ENCODE peak calls at places on chromosomes 5 and 9, in five cellular contexts. Z, E, D, B and C are unnamed samples.

GRCh38 chr5:9653811-9654210 is 23.7 kb upstream of the TAS2R1 start:
- DNase-seq in D (peak), Z (no peak), E (no peak), B (no peak), C (peak)

GRCh38 chr5:6961123-6961522 is 247.9 kb downstream of the TENT4A start:
- DNase-seq in E (no peak), B (no peak), Z (no peak), D (no peak), C (no peak)

GRCh38 chr5:107666051-107666655 is 4.6 kb downstream of the EFNA5 start:
- DNase-seq in E (no peak), Z (no peak), B (no peak), D (no peak), C (no peak)

GRCh38 chr5:152994040-152994439 is 496.4 kb upstream of the GRIA1 start:
- DNase-seq in D (no peak), E (no peak), B (no peak), Z (no peak), C (no peak)

GRCh38 chr9:108099854-108100253 is 610.3 kb upstream of the KLF4 start:
- DNase-seq in B (no peak), Z (no peak), E (no peak), D (peak), C (no peak)

GRCh38 chr5:112492291-112492690 is 73.2 kb upstream of the EPB41L4A start:
- DNase-seq in B (peak), D (peak), E (peak), Z (peak), C (peak)

GRCh38 chr5:123778641-123779040 is 266.7 kb downstream of the CSNK1G3 start:
- DNase-seq in B (no peak), Z (no peak), D (no peak), E (no peak), C (no peak)

GRCh38 chr5:148469446-148470062 is 85.8 kb downstream of the FBXO38 start:
- DNase-seq in B (no peak), D (no peak), Z (no peak), E (no peak), C (peak)

GRCh38 chr9:16385590-16386578 is 484.6 kb downstream of the BNC2 start:
- DNase-seq in B (no peak), D (no peak), Z (no peak), E (no peak), C (peak)

GRCh38 chr5:180097163-180097894 is 25.8 kb upstream of the RNF130 start:
- DNase-seq in D (no peak), E (no peak), B (no peak), Z (no peak), C (no peak)

GRCh38 chr5:148666353-148666752 is 12.0 kb upstream of the HTR4 start:
- DNase-seq in Z (no peak), E (no peak), D (no peak), B (no peak), C (peak)

GRCh38 chr5:132812949-132813598 is at the start of gene SOWAHA:
- DNase-seq in D (no peak), B (no peak), E (no peak), Z (no peak), C (no peak)

GRCh38 chr5:147610798-147611197 is 100.9 kb upstream of the DPYSL3 start:
- DNase-seq in E (no peak), D (no peak), Z (no peak), B (no peak), C (no peak)

GRCh38 chr9:110828148-110828730 is 159.6 kb downstream of the MUSK start:
- DNase-seq in E (no peak), B (no peak), D (no peak), Z (no peak), C (peak)

GRCh38 chr5:54820346-54820745 is 165.0 kb downstream of the ESM1 start:
- DNase-seq in Z (no peak), E (no peak), D (no peak), B (no peak), C (peak)

GRCh38 chr9:137488330-137488653 is 29.2 kb upstream of the NSMF start:
- DNase-seq in B (no peak), Z (peak), D (no peak), E (no peak), C (no peak)

GRCh38 chr9:36941441-36941840 is 92.6 kb downstream of the PAX5 start:
- DNase-seq in D (no peak), Z (no peak), B (no peak), E (no peak), C (no peak)

DNA sequence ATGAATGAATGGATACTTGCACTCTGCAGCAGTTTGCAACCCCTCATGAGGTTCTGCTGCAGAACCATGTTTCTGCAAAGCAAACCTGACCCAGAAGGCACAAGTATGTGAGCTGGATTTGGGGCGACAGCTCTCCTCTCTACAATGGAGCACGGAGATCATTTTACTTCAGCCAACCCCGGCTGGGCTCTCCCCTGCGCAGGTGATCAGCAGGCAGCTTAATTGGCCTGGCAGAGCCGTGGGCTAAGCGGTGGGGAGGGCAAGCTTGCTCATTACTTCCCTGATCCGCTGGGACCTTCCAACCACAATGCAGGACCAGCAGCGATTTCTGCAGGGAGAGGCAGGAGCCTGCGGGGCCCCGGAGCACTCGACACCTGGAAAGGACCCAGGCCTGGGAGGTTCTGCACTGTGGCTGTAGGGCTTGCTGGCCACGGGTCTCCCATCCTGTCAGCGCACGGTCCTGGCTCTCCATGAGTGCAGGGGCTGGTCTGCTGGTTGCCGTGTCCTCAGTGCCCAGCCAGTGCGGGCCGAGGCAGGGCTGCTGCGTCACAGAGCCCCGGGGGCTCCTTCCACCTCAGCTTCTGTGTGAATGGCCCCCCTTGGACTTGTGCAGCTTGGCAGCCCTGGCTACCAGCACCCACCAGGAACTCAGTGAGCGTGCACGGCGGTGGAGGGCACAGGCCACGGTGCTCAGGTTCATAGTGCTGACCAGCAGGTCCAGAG is 51.8 kb upstream of the RAPGEF1 start:
- DNase-seq in B (no peak), E (no peak), D (no peak), Z (no peak), C (no peak)
- TF ChIP-seq MXI1 in B (no peak), E (no peak), D (no peak), Z (no peak), C (no peak)

DNA sequence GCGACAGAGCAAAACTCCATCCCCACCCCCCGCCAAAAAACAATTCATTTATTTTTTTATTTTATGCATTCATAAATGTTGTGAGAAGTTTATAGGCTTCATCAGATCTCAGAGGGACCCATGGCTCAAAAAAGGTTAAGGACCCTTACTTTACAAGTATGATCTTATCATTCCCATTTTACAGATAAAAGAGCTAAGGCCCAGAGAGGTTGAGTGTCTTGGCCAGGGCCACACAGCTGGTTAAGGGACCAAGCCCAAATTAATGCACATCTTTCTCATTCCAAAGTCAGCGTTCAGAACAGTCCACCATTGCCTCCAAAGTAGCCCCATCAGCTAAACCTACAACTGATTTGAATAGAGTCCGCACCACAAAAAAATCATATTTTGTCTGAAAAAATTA is 67.8 kb downstream of the PPARGC1B start:
- DNase-seq in Z (no peak), E (no peak), B (no peak), D (no peak), C (no peak)
- TF ChIP-seq MXI1 in Z (no peak), E (no peak), B (no peak), D (no peak), C (no peak)

DNA sequence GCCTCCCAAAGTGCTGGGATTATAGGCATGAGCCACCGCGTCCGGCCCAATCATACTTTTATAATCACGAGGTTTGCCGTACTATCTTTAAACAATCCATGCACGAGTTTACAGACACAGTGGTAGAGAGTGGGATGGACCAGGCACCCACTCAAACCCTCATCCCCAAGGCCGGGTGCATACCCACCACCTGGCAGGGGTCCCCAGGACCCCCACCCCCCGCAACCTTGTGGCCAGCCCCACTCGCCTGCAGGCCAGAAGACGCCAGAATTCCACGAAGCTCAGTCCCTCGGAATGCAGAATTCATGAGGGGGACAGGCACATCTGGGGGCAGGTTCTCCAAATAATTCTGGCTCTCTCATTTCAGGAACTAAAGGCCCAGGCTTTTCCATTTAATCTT is 17.1 kb downstream of the NACC2 start:
- DNase-seq in Z (peak), B (no peak), E (no peak), D (no peak), C (no peak)
- TF ChIP-seq MXI1 in Z (no peak), B (no peak), E (no peak), D (no peak), C (no peak)

DNA sequence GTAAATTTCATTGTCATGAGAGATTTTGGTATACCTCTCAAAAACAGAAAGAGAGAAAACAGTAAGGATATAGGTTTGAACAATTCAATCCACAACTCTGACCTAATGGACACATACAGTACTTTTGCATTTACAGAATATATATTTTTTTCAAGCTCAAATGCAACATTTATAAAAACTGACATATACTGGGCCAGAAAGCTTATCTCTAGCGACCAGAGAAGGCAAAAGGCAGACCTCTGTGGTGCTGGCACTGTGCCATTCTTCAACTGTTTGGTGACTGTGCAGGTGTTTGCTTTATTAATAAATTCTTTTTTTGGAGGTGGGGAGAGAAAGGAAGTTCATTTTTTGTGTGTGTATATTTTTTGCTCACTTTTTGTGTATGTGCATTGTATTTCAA is 6.0 kb upstream of the PLAC8L1 start:
- DNase-seq in D (peak), E (no peak), Z (no peak), B (no peak), C (no peak)
- TF ChIP-seq MXI1 in D (no peak), E (no peak), Z (no peak), B (no peak), C (no peak)

DNA sequence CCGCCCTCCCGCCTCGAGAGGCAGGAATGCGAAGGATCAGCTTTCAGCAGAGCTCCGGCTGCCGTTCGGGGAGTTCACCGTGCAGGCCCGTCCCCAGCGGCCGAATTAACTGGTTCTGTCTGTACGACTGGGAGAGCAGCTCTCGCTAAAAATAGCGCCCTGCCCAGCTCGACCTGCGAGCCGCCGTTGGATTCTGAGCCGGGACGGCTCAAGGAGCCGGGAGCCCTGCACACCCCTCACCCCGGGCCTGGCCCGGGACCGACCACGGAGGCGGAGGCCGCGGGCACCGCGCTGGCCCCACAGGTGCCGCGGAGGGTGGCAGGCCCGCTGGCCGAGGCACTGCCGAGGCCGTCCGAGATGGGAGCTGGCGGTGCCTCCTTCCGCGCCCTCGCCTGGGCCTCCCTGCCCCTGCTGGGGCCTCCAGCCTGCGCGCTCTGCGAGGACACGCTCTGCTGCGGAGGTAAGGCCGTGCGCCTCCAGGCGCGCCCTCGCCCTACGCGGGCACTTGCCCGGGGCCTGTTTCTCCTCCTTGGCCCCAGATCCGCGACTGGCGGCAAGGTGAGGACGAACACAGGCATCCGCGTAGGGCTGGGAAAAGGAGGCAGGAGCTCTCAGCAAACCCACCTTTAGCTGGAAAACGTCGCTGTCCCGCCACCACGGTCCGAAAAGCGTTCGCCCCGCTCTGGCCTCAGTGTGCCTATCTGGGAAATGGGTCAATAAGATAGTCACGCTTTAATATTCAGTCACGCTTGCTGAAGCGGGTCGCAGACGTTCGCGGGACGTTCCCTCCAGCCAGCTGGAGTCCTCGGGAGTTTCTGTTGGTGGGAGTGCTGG is 53.0 kb upstream of the DAB2IP start:
- DNase-seq in E (no peak), D (no peak), Z (no peak), B (no peak), C (peak)
- TF ChIP-seq MXI1 in E (no peak), D (no peak), Z (no peak), B (no peak), C (no peak)

DNA sequence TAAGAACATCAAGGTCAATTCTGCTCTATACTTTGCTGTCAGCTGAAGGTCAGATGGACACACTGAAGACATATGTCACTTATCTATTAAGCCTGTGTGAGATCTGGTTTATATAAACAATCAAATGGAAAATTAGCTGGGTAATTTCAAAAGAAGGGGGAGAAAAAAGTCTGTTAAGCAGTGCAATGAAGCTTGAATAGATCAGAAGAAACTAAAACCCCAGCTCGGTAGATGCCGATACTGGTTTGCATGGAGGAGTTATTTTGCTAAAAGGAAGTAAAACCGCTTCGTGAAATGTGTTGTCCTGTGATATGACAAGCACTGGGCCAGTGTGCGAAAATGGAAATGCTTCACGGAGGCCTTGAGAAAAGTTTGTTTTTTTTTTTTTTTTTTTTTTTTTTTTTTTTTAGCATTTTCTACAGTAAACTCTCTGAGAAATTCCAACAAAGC is 148.8 kb downstream of the MEF2C start:
- DNase-seq in D (peak), Z (peak), B (peak), E (no peak), C (no peak)
- TF ChIP-seq MXI1 in D (no peak), Z (no peak), B (no peak), E (no peak), C (no peak)

GRCh38 chr9:98132158-98132557 is 13.1 kb upstream of the TRIM14 start:
- DNase-seq in D (no peak), B (no peak), Z (no peak), E (no peak), C (no peak)
- TF ChIP-seq MXI1 in D (no peak), B (no peak), Z (no peak), E (no peak), C (no peak)

DNA sequence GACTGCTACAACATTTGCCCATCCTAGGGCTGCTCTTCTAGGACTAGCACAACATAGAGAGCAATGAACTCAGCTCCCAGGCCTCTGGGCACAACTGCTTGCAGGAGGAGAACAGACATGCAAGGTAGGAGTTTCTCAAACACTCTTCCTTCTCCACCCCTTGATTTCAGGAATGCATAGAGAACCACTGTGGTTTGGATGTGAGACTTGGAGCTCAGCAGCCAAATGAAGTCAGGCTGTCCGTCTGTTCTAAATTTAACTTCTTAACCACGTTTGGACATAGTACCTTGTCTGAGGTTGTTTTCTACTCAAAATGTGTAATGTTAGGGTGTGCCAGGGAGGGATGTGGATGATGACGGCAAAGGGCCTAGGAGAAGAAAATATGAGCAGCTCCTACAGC is 515.1 kb upstream of the TNC start:
- DNase-seq in B (no peak), E (no peak), D (no peak), Z (no peak), C (peak)
- TF ChIP-seq MXI1 in B (no peak), E (no peak), D (no peak), Z (no peak), C (no peak)

DNA sequence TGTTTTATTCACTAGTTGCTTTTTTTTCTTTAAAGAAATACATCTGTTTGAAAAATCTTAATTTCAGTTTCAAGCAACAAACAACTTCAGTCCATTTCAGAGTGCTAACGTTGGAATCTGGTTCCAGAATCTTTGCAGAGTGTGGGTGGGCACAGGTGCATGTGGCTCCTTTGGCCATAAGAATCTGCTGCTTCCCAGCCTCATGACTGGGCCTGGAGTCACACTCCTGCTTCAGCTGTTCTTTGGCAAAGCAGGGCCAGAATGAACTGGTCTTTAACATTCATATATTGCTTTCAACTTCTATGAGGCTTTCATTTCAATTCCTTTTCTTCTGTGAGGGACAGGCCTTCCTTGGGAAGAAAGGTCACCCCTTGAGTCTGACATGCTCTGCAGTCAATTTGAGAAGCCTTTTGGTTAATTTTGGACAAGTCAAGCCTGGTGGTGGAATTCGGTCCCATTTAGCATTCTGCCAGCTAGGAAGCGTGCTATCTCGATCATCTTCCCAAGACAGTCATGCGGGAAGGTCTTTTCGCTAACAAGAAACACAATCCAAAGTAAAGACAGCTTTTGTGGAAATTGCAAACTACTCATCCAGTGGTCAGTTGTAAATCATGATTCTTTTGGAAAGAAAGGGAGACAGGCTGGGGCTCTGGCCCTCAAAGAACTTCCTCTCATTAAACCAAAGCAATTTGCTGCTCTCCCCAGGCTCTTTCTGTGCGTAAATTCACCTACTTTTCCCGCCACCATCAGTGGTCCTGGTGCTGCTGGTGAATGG is 55.2 kb downstream of the SLC1A3 start:
- DNase-seq in B (no peak), Z (no peak), D (no peak), E (no peak), C (no peak)
- TF ChIP-seq MXI1 in B (no peak), Z (no peak), D (no peak), E (no peak), C (no peak)

GRCh38 chr9:104635471-104635870 is 17.5 kb upstream of the OR13C9 start:
- DNase-seq in B (no peak), D (no peak), Z (no peak), E (no peak), C (no peak)

DNA sequence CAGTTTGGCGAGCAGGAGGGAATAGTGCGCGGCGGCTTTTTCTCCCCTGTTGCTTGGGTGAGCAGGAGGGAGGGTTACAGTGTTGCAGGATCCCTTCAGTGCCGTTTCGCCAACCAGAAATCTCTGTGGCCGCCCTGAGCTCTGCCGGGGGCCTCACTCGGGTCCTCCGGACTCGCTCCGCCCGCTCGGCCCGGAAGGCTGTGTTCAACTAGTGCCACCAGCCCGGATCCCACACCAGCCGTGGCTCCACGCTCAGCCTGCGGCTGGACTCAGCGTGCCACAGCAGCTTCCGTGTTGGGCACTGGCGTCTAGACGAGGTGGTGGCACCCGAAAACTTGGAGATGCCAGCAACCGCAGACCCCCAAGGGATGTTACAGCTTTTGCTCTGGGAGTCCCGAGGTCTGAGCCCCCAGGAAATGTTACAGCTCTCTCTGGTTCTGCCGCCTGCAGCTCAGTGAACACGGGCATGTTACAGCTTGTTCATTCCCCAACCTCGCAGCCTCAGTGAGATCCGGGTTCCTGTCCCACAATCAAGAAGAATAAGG is 16.0 kb upstream of the OR13C9 start:
- DNase-seq in E (no peak), Z (no peak), D (no peak), B (no peak), C (no peak)
- TF ChIP-seq MXI1 in E (no peak), Z (no peak), D (no peak), B (no peak), C (no peak)